ENCODE peak calls at places on chromosomes 11 and 22, in eight cellular contexts. L, Q, W, N, Z, J, P and C are unnamed samples.

GRCh38 chr11:9075441-9076000 is 15.9 kb downstream of the SCUBE2 start:
- DNase-seq in L (no peak), Q (no peak), W (no peak), N (no peak), Z (no peak), J (no peak), P (no peak), C (no peak)

GRCh38 chr11:8250446-8250845 is 13.2 kb downstream of the LMO1 start:
- DNase-seq in L (no peak), Q (no peak), W (no peak), N (no peak), Z (no peak), J (no peak), P (no peak), C (no peak)

GRCh38 chr22:37276771-37277170 is 5.5 kb upstream of the CYTH4 start:
- DNase-seq in L (no peak), Q (no peak), W (no peak), N (no peak), Z (no peak), J (no peak), P (no peak), C (no peak)

GRCh38 chr11:15829312-15829711 is 527.0 kb downstream of the SOX6 start:
- DNase-seq in L (no peak), Q (no peak), W (no peak), N (no peak), Z (no peak), J (peak; percentile 37), P (no peak), C (no peak)

GRCh38 chr22:44424131-44424711 is 73.8 kb downstream of the RTL6 start:
- DNase-seq in L (no peak), Q (no peak), W (no peak), N (no peak), Z (no peak), J (no peak), P (no peak), C (no peak)

GRCh38 chr11:1826552-1827094 is 8.2 kb upstream of the SYT8 start:
- DNase-seq in L (no peak), Q (peak; percentile 56), W (no peak), N (peak; percentile 50), Z (peak; percentile 47), J (no peak), P (no peak), C (peak; percentile 45)

GRCh38 chr22:28053871-28054621 is 135.0 kb upstream of the PITPNB start:
- DNase-seq in L (no peak), Q (no peak), W (no peak), N (no peak), Z (no peak), J (peak; percentile 44), P (no peak), C (no peak)

GRCh38 chr11:46696212-46696558 is 4.2 kb downstream of the ARHGAP1 start:
- DNase-seq in L (no peak), Q (no peak), W (no peak), N (no peak), Z (no peak), J (no peak), P (no peak), C (no peak)

GRCh38 chr11:117145393-117145761 is 1.3 kb downstream of the PAFAH1B2 start:
- DNase-seq in L (no peak), Q (peak; percentile 18), W (no peak), N (peak; percentile 16), Z (no peak), J (peak; percentile 73), P (no peak), C (no peak)

GRCh38 chr22:45903355-45904149 is 73.4 kb downstream of the WNT7B start:
- DNase-seq in L (no peak), Q (no peak), W (no peak), N (no peak), Z (peak; percentile 87), J (peak; percentile 18), P (no peak), C (no peak)

GRCh38 chr11:33723238-33723881 is 12.9 kb downstream of the CD59 start:
- DNase-seq in L (no peak), Q (no peak), W (peak; percentile 72), N (no peak), Z (no peak), J (peak; percentile 91), P (no peak), C (no peak)
- TF ChIP-seq POLR2AphosphoS5 in L (no peak), Q (no peak), W (no peak), N (no peak), Z (peak; percentile 98), J (peak; percentile 15), P (no peak), C (no peak)

DNA sequence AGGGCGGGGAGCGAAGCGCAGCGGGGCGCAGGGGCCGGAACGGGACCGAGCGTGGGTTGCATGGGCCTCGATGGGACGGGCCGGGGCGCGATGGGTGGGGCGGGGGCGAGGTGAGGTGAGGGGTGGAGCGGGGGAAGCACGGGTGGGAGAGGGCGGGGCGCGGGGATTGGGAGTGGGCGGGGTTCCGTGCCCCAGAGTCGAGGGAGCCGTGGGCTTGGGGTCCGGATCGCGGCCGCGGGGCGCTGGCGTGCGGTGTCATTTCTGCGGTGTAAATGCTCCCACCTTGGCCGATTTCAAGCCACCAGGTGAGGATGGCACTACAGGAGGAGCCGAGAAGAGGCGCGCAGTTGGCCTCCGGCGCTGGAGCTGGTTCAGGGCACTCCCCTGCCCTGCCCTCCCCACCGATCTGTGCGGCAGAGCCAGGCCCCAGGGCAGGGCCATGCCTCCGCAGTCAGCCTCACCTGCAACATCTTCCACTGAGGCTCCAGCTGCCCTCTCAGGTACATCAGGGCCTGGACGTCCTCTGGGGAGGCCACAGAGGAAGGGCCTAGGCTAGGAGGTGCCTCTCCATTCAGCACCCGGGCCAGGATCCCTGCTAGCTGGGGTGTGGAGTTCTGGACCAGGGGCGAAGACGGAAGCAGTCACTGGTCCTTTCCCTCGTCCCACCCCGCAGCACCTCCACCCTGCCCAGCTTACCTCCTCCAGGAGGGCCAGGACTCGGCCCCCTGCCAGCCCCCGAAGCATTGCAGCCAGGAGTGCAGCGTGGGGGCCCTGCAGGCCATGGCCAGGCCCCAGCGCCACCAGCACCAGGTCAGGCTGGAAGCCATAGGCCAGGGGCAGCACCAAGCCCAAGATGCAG is 620 bp upstream of the TUBGCP6 start:
- DNase-seq in L (no peak), Q (peak; percentile 38), W (no peak), N (no peak), Z (peak; percentile 77), J (no peak), P (no peak), C (no peak)
- TF ChIP-seq POLR2A in L (no peak), Q (no peak), W (no peak), N (no peak), Z (no peak), J (no peak), P (no peak), C (no peak)

DNA sequence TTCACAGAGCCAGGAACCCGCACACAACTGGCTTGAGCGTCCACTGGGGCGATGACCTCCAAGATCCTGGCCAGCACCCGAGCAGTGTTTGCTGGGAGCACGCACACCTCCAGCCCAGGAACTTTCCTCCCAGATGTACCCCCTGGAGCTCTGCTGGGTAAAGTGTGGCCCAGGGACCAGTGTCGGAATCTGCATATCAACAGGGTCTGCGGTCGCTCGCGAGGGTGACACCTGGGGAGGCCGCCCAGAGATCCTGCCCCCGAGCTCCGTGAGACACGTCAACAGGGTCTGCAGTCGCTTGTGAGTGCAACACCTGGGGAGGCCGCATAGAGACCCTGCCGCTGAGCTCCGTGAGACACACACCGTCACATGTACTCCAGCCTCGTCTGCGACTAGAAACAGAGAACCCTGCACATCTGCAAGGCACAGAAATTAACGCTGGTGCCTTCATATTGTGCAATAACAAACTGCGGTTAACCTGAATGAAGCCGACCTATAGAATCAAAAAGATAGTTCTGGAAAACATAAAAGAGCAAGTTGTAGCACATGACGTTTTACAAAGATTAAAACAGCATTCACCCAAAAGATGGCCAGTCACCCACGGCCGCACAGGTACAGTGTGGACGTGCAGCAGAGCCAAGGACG is 172.4 kb downstream of the BRD1 start:
- DNase-seq in L (no peak), Q (no peak), W (no peak), N (no peak), Z (peak; percentile 64), J (no peak), P (no peak), C (no peak)
- TF ChIP-seq POLR2AphosphoS5 in L (no peak), Q (no peak), W (no peak), N (no peak), Z (no peak), J (no peak), P (no peak), C (no peak)

DNA sequence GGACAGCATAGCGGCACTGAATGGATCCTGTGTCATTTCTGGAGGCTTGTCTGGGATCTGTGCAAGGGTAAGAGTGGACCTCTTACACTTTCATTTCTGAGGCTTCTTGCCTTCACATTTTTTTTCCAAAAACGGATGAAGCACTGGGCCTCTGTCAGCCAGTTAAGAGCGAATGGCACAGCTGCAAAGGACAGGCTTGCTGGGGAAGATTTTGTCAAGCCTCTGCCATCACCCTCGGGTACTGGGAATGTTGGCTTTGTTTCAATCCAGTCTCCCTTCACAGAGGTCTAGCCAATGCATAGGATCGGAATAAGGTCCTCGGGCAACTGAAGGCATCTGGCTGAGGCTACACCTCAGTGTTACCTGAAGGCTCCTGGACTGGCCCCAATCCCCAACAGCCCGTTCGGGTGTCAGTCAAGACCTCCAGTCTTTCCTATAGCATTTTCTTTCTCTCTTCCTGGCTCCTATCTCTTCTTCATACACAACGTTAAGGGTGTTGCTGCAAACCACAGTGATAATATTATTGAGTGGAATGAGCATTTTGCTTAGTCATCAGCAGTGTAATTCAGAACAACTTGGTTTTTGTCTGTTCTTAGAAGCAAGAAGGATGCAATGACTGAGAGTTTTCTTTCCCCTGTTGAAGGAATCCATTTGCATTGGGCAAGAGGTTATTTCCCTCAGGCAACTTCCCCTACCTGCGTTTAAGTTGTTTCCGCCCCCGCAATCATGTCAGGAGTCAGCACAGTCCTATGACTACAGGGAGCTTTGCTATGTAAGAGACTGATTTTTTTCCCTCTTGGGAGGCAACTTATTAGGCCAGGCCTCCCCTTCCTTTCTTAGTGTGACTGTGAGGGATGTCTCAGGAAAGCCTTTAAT is 22.8 kb downstream of the NPAT start:
- DNase-seq in L (peak; percentile 68), Q (no peak), W (no peak), N (no peak), Z (no peak), J (no peak), P (no peak), C (peak; percentile 36)
- TF ChIP-seq POLR2A in L (no peak), Q (no peak), W (no peak), N (no peak), Z (no peak), J (no peak), P (no peak), C (no peak)

GRCh38 chr11:26944866-26945664 is 48.8 kb upstream of the FIBIN start:
- DNase-seq in L (no peak), Q (no peak), W (no peak), N (no peak), Z (no peak), J (no peak), P (no peak), C (no peak)
- TF ChIP-seq POLR2AphosphoS5 in L (no peak), Q (no peak), W (no peak), N (no peak), Z (no peak), J (no peak), P (no peak), C (no peak)

GRCh38 chr11:78417888-78418583 is 416 bp upstream of the GAB2 start:
- DNase-seq in L (no peak), Q (peak; percentile 87), W (peak; percentile 32), N (peak; percentile 66), Z (peak; percentile 98), J (peak; percentile 73), P (no peak), C (no peak)
- TF ChIP-seq POLR2A in L (peak; percentile 81), Q (peak; percentile 52), W (no peak), N (no peak), Z (no peak), J (peak; percentile 81), P (no peak), C (peak; percentile 72)